ENCODE peak calls at places on chromosomes 16 and 17, in six cellular contexts. L, Q, C, J, G and P are unnamed samples.

GRCh38 chr17:36707904-36708303 is 106.5 kb downstream of the MRM1 start:
- DNase-seq in L (no peak), Q (no peak), C (no peak), J (no peak), G (no peak), P (no peak)

GRCh38 chr16:31455601-31456314 is 3.5 kb upstream of the ARMC5 start:
- DNase-seq in L (no peak), Q (no peak), C (no peak), J (no peak), G (no peak), P (no peak)

GRCh38 chr17:10119203-10120112 is 78.9 kb downstream of the GAS7 start:
- DNase-seq in L (peak; percentile 77), Q (peak; percentile 52), C (peak; percentile 79), J (no peak), G (no peak), P (no peak)

GRCh38 chr16:89410794-89411309 is 79.5 kb downstream of the ANKRD11 start:
- DNase-seq in L (peak; percentile 75), Q (peak; percentile 43), C (peak; percentile 29), J (no peak), G (peak; percentile 89), P (peak; percentile 83)

GRCh38 chr16:4675864-4676786 is 17.2 kb upstream of the NUDT16L1 start:
- DNase-seq in L (no peak), Q (no peak), C (no peak), J (no peak), G (no peak), P (no peak)

GRCh38 chr17:67200727-67201301 is 44.2 kb downstream of the HELZ start:
- DNase-seq in L (no peak), Q (no peak), C (peak; percentile 43), J (no peak), G (no peak), P (no peak)

GRCh38 chr17:8289103-8289397 is 580 bp downstream of the RANGRF start:
- DNase-seq in L (no peak), Q (no peak), C (no peak), J (no peak), G (no peak), P (no peak)

GRCh38 chr17:8225813-8226535 is 15.6 kb upstream of the AURKB start:
- DNase-seq in L (peak; percentile 50), Q (no peak), C (no peak), J (no peak), G (peak; percentile 79), P (peak; percentile 71)

GRCh38 chr17:6046431-6046830 is 23.7 kb upstream of the WSCD1 start:
- DNase-seq in L (no peak), Q (no peak), C (no peak), J (no peak), G (peak; percentile 49), P (peak; percentile 40)

GRCh38 chr17:8438441-8438840 is 2.8 kb downstream of the NDEL1 start:
- DNase-seq in L (no peak), Q (no peak), C (no peak), J (no peak), G (no peak), P (no peak)

GRCh38 chr17:16005641-16006040 is 6.0 kb downstream of the TTC19 start:
- DNase-seq in L (no peak), Q (no peak), C (no peak), J (no peak), G (no peak), P (no peak)

GRCh38 chr16:27993587-27993986 is 69.9 kb downstream of the GSG1L start:
- DNase-seq in L (no peak), Q (no peak), C (no peak), J (no peak), G (no peak), P (no peak)

GRCh38 chr16:57271867-57272495 is 12.5 kb downstream of the PLLP start:
- DNase-seq in L (no peak), Q (no peak), C (no peak), J (no peak), G (no peak), P (no peak)

GRCh38 chr17:38538906-38539305 is 66.8 kb downstream of the SRCIN1 start:
- DNase-seq in L (no peak), Q (no peak), C (no peak), J (no peak), G (no peak), P (no peak)

GRCh38 chr16:86747761-86748160 is 169.4 kb downstream of the FOXL1 start:
- DNase-seq in L (no peak), Q (no peak), C (no peak), J (no peak), G (no peak), P (no peak)

GRCh38 chr16:35525979-35526590 is 2066.7 kb downstream of the TP53TG3F start:
- DNase-seq in L (no peak), Q (no peak), C (no peak), J (no peak), G (no peak), P (no peak)

GRCh38 chr17:81440511-81441244 is 45.4 kb downstream of the BAHCC1 start:
- DNase-seq in L (no peak), Q (no peak), C (no peak), J (no peak), G (no peak), P (no peak)

GRCh38 chr16:30092373-30093010 is 768 bp upstream of the TBX6 start:
- DNase-seq in L (peak; percentile 88), Q (peak; percentile 82), C (no peak), J (peak; percentile 42), G (peak; percentile 59), P (peak; percentile 45)

GRCh38 chr17:82424001-82424862 is 5.8 kb upstream of the OGFOD3 start:
- DNase-seq in L (peak; percentile 25), Q (no peak), C (no peak), J (no peak), G (peak; percentile 19), P (peak; percentile 9)

GRCh38 chr16:86911311-86911999 is 333.1 kb downstream of the FOXL1 start:
- DNase-seq in L (no peak), Q (no peak), C (no peak), J (no peak), G (peak; percentile 91), P (peak; percentile 91)

GRCh38 chr17:28501421-28502284 is 4.5 kb upstream of the FOXN1 start:
- DNase-seq in L (no peak), Q (no peak), C (no peak), J (no peak), G (no peak), P (no peak)

GRCh38 chr16:30829130-30830071 is 42.4 kb upstream of the ZNF629 start:
- DNase-seq in L (no peak), Q (peak; percentile 23), C (no peak), J (no peak), G (peak; percentile 42), P (no peak)

GRCh38 chr16:62363451-62363850 is 327.2 kb upstream of the CDH8 start:
- DNase-seq in L (no peak), Q (no peak), C (no peak), J (no peak), G (no peak), P (no peak)
- TF ChIP-seq CTCF in L (no peak), Q (no peak), C (no peak), J (no peak), G (no peak), P (no peak)

DNA sequence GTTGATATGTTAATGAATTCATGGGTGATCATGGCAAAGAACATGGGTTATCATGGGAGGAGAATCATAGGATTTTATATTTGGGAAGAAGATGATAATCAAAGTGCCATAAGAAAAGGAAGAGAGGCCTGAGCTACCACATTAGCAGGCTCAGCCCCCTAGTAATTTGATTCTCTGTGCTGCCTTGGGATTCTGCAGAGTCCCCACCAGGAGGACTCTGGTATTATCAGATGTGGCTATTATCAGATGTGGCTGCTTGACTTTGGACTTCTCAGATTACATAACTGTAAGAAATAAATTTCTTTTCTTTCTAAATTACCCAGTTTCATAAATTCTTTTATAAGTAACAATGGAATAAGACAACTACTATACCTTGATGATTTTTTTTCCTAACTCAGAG is 137.6 kb downstream of the ITFG1 start:
- DNase-seq in L (no peak), Q (no peak), C (no peak), J (no peak), G (no peak), P (no peak)
- TF ChIP-seq CTCF in L (no peak), Q (no peak), C (no peak), J (no peak), G (no peak), P (no peak)

GRCh38 chr16:6133009-6133408 is 1035.4 kb upstream of the EEF2KMT start:
- DNase-seq in L (no peak), Q (no peak), C (no peak), J (no peak), G (no peak), P (no peak)

GRCh38 chr16:6131526-6132050 is 1034.0 kb upstream of the EEF2KMT start:
- DNase-seq in L (no peak), Q (no peak), C (no peak), J (no peak), G (peak; percentile 73), P (peak; percentile 66)

DNA sequence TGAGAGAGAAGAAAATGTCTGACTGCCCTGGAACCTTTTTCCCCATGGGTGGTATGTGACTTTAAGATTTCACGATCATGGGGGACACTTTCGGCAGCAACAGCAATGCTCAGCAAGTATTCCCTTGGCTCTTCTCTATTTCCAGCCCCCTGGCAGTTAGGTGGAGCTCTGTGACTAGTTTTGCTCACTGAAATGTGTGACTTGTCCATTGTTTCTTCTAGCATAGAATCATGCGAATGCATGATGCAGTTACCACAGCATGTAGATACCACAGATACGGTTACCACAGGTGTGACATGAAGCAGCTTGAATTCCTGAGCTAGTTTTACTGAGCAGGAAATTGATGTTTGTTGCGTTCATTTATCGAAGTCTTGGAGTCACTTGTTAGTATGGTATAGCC is 1034.5 kb upstream of the EEF2KMT start:
- DNase-seq in L (no peak), Q (no peak), C (no peak), J (no peak), G (peak; percentile 43), P (peak; percentile 39)
- TF ChIP-seq CTCF in L (no peak), Q (no peak), C (no peak), J (no peak), G (no peak), P (no peak)

GRCh38 chr16:12906765-12907516 is 5.5 kb downstream of the SHISA9 start:
- DNase-seq in L (no peak), Q (no peak), C (no peak), J (no peak), G (no peak), P (no peak)

GRCh38 chr16:12906271-12906670 is 4.9 kb downstream of the SHISA9 start:
- DNase-seq in L (no peak), Q (no peak), C (no peak), J (no peak), G (no peak), P (no peak)

GRCh38 chr16:12903325-12904040 is 2.1 kb downstream of the SHISA9 start:
- DNase-seq in L (no peak), Q (no peak), C (no peak), J (no peak), G (no peak), P (no peak)

GRCh38 chr16:12904041-12904671 is 2.8 kb downstream of the SHISA9 start:
- DNase-seq in L (no peak), Q (no peak), C (no peak), J (no peak), G (no peak), P (no peak)

DNA sequence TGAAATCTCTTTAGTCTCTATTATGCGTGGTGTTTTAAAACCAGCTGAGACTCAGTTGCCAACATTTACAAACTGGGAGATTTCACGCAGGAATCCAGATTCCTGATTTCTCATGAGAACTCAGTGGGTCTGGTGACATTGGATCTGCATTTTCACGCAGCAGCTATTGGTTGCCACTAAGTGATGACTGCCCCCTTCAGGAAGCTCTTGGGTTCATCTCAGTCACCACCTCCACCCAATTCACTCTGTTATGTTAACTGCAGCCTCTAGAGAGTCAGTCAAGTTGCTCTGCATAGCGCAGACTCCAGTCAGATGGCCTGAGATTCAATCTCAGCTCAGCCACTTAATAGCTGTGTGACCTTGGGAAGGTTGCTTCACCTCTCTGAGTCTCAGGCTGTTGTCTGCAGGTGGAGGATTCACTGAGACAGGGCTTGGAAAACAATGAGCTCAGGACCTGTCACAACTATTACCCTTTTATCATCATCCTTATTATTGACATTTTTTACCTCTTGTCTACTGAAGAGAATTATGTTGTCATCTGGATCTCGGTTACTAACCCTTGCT is 6.4 kb downstream of the SHISA9 start:
- DNase-seq in L (no peak), Q (no peak), C (no peak), J (no peak), G (no peak), P (no peak)
- TF ChIP-seq CTCF in L (no peak), Q (no peak), C (no peak), J (no peak), G (no peak), P (peak; percentile 4)